ENCODE peak calls at places on chromosome 12, in six cellular contexts. P, Y, G, Q, D and A are unnamed samples.

GRCh38 chr12:125983094-125983783 is 918.0 kb downstream of the AACS start:
- DNase-seq in Y (peak; percentile 86), Q (peak; percentile 82), D (no peak), P (peak; percentile 72), G (peak; percentile 99), A (no peak)

GRCh38 chr12:10849425-10849878 is at the start of gene PRR4:
- DNase-seq in D (no peak), P (no peak), G (no peak), Q (no peak), Y (no peak), A (peak; percentile 9)

GRCh38 chr12:75633789-75634188 is 122.4 kb upstream of the KRR1 start:
- DNase-seq in G (no peak), D (no peak), Q (no peak), Y (no peak), P (peak; percentile 21), A (no peak)

GRCh38 chr12:47033081-47033480 is 46.3 kb upstream of the PCED1B start:
- DNase-seq in P (peak; percentile 27), G (no peak), Y (peak; percentile 45), D (peak; percentile 69), Q (no peak), A (no peak)

GRCh38 chr12:570237-570925 is 92.9 kb downstream of the NINJ2 start:
- DNase-seq in D (peak; percentile 89), G (peak; percentile 95), Q (no peak), Y (peak; percentile 59), P (peak; percentile 86), A (peak; percentile 85)

GRCh38 chr12:10722502-10722904 is 620 bp downstream of the YBX3 start:
- DNase-seq in Q (no peak), Y (peak; percentile 60), D (peak; percentile 70), P (no peak), G (peak; percentile 87), A (no peak)

GRCh38 chr12:22100952-22101748 is 55.1 kb downstream of the CMAS start:
- DNase-seq in D (peak; percentile 83), Y (peak; percentile 70), Q (peak; percentile 36), P (peak; percentile 86), G (peak; percentile 89), A (peak; percentile 72)

GRCh38 chr12:58583956-58584355 is 336.3 kb downstream of the LRIG3 start:
- DNase-seq in Q (no peak), P (no peak), Y (no peak), G (no peak), D (no peak), A (no peak)

GRCh38 chr12:1013618-1014489 is 22.8 kb downstream of the ERC1 start:
- DNase-seq in Y (no peak), G (no peak), P (no peak), D (peak; percentile 71), Q (peak; percentile 54), A (no peak)

GRCh38 chr12:132341318-132342050 is 12.1 kb upstream of the GALNT9 start:
- DNase-seq in P (no peak), D (no peak), Q (no peak), G (no peak), Y (no peak), A (no peak)

GRCh38 chr12:132338781-132339180 is 9.4 kb upstream of the GALNT9 start:
- DNase-seq in G (no peak), Y (no peak), Q (no peak), P (no peak), D (no peak), A (no peak)

GRCh38 chr12:132340266-132341035 is 11.1 kb upstream of the GALNT9 start:
- DNase-seq in Y (no peak), P (no peak), Q (no peak), G (no peak), D (no peak), A (no peak)

GRCh38 chr12:132338311-132338710 is 8.9 kb upstream of the GALNT9 start:
- DNase-seq in Q (no peak), Y (no peak), D (no peak), P (no peak), G (no peak), A (no peak)

DNA sequence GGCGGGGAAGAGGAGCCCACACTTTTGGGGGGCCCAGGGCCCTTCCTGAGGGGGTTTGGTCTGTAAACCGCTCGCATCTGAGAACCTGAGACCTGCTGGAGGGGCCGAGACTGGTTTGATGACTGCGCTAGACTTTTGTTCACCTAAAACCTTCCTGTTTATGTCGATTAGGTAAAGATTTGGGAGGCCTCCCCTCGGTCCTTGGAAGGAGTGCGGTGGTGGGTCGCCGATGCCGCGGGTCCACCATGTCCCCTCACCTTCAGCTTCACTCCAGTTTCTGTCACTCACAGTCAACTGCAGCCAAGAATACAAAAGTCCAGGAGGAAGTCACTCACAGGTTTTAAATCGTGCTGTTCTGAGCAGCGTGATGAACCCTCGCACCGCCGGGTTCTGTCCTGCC is 10.5 kb upstream of the GALNT9 start:
- DNase-seq in Q (no peak), G (no peak), Y (no peak), D (no peak), P (no peak), A (no peak)
- H3K4me1 ChIP-seq in Q (peaks cover 15% of the 10 kb centered on the region), G (no peaks in the 10 kb centered on the region), Y (no peaks in the 10 kb centered on the region), D (no peaks in the 10 kb centered on the region), P (no peaks in the 10 kb centered on the region), A (no peaks in the 10 kb centered on the region)

GRCh38 chr12:6335451-6336078 is 6.3 kb downstream of the TNFRSF1A start:
- DNase-seq in P (peak; percentile 58), D (peak; percentile 89), Q (peak; percentile 70), G (peak; percentile 89), Y (peak; percentile 89), A (peak; percentile 77)

GRCh38 chr12:6336079-6336858 is 5.6 kb downstream of the TNFRSF1A start:
- DNase-seq in D (peak; percentile 100), Q (peak; percentile 97), G (peak; percentile 100), P (peak; percentile 99), Y (peak; percentile 95), A (peak; percentile 97)

GRCh38 chr12:6336859-6337744 is 4.8 kb downstream of the TNFRSF1A start:
- DNase-seq in Y (peak; percentile 46), G (no peak), D (no peak), Q (no peak), P (no peak), A (no peak)

GRCh38 chr12:6338955-6339761 is 2.7 kb downstream of the TNFRSF1A start:
- DNase-seq in Q (no peak), D (peak; percentile 32), Y (no peak), P (no peak), G (peak; percentile 65), A (no peak)

DNA sequence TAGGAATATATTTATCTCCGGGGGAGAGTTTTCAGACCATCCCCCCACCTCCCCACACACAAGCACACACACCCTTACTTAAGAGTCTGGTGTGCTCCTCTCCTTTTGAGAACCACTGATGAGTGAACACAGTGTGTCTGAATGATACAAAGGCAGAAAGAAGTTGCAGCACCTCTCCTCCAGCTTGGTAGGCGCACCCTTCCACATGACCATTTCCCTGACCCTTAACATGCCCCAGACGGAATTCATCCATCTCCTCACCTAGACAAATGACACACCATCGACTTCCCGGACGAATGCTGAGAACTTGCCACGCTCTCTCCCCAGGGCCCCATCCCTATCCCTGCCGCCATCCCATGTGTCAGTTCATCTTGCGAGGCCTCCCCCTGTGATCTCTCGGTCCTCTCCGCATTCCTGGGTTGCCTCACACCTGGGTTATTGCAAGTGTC is 3.9 kb downstream of the TNFRSF1A start:
- DNase-seq in D (peak; percentile 52), Q (no peak), Y (no peak), G (peak; percentile 77), P (no peak), A (no peak)
- H3K4me1 ChIP-seq in D (peaks cover 48% of the 10 kb centered on the region), Q (peaks cover 61% of the 10 kb centered on the region), Y (peaks cover 82% of the 10 kb centered on the region), G (peaks cover 20% of the 10 kb centered on the region), P (peaks cover 70% of the 10 kb centered on the region), A (peaks cover 20% of the 10 kb centered on the region)

GRCh38 chr12:50619610-50619958 is 114.8 kb downstream of the DIP2B start:
- DNase-seq in D (no peak), Y (no peak), P (no peak), G (no peak), Q (no peak), A (no peak)

GRCh38 chr12:50620975-50621360 is 116.2 kb downstream of the DIP2B start:
- DNase-seq in G (no peak), Q (no peak), D (no peak), P (no peak), Y (no peak), A (no peak)

GRCh38 chr12:50617657-50618056 is 112.9 kb downstream of the DIP2B start:
- DNase-seq in Y (no peak), G (no peak), Q (no peak), D (no peak), P (no peak), A (no peak)

GRCh38 chr12:50620050-50620974 is 115.5 kb downstream of the DIP2B start:
- DNase-seq in Y (peak; percentile 15), Q (peak; percentile 61), G (peak; percentile 68), P (peak; percentile 46), D (peak; percentile 87), A (peak; percentile 11)

DNA sequence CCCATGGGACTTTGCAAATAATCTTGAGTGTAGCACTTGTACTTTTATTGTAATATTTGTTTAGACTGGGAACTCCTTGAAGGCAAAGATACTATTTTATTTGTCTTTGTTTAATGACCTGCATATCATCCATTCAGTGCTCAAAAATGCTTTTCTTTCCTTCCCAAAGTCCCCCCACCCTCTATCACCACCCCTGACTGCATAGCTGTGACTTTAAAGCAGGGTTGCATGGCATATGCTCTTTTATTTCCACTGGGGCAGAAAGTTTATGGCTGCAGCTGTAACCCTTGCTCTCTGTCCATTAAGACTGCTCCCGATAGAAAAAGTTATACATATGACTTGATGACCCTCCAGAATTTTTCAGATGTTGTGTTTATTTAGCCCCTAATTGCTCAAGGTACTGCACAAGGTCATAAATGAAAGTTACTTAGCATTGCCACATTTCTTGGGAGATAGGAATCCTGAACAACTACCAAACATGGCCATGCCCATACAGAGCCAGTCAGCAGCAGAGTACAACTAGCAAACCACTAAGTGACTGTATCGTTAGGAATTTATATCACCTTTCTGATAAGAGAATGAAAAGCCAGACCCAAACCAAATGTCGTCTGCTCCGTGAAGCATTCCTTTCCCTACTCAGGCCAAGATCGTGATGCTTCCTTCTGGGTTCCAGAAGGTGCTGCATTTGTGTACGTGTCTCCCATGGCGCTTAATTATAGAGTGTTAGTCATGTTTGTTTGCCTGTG is 114.3 kb downstream of the DIP2B start:
- DNase-seq in Y (peak; percentile 13), G (no peak), P (no peak), D (peak; percentile 68), Q (no peak), A (no peak)
- H3K4me1 ChIP-seq in Y (peaks cover 36% of the 10 kb centered on the region), G (peaks cover 10% of the 10 kb centered on the region), P (peaks cover 57% of the 10 kb centered on the region), D (peaks cover 42% of the 10 kb centered on the region), Q (peaks cover 72% of the 10 kb centered on the region), A (peaks cover 21% of the 10 kb centered on the region)

GRCh38 chr12:27008070-27008469 is 6.1 kb downstream of the TM7SF3 start:
- DNase-seq in D (no peak), Q (no peak), G (no peak), Y (no peak), P (no peak), A (no peak)

GRCh38 chr12:27003421-27004311 is 10.5 kb downstream of the TM7SF3 start:
- DNase-seq in D (no peak), P (peak; percentile 32), Q (peak; percentile 79), G (no peak), Y (no peak), A (peak; percentile 93)

GRCh38 chr12:27006797-27007467 is 7.3 kb downstream of the TM7SF3 start:
- DNase-seq in P (no peak), D (no peak), Q (no peak), Y (no peak), G (no peak), A (no peak)

GRCh38 chr12:27002141-27002540 is 12.0 kb downstream of the TM7SF3 start:
- DNase-seq in Q (no peak), Y (no peak), P (no peak), G (no peak), D (no peak), A (no peak)

DNA sequence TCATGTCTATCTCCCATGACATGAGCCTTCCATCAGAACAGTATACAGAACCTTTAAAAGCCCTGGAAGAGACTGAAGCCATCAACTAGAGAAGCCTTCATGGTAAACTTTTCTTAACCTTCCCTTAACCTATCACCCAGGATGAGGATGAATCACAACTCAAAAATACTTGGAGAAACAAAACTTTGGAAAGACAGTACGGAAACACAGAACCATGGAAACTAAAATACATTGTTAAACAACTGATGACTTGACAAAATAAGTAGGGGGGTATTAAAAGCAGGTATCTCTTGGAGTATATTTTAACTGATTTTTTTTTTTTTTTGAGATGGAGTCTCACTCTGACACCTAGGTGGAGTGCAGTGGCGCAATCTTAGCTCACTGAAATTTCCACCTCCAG is 8.7 kb downstream of the TM7SF3 start:
- DNase-seq in Q (no peak), Y (no peak), G (no peak), D (no peak), P (no peak), A (no peak)
- H3K4me1 ChIP-seq in Q (peaks cover 42% of the 10 kb centered on the region), Y (peaks cover 64% of the 10 kb centered on the region), G (no peaks in the 10 kb centered on the region), D (no peaks in the 10 kb centered on the region), P (peaks cover 3% of the 10 kb centered on the region), A (peaks cover 25% of the 10 kb centered on the region)